ENCODE peak calls at places on chromosomes 13 and 19, in six cellular contexts. O is COR-L47; C is activated T-cell treated with anti-CD3 and anti-CD28 coated beads, Interleukin-2, amount 50 U/mL, for 48 hours; A is brain microvascular endothelial cell; N is neural crest cell; Q is T-helper 17 cell. V is an unnamed sample.

GRCh38 chr19:42216653-42217521 is 590 bp downstream of the DEDD2 start:
- DNase-seq in Q (no peak), C (peak), N (peak), A (peak), O (peak), V (peak)

GRCh38 chr19:54275951-54276350 is 5.0 kb downstream of the LILRB2 start:
- DNase-seq in N (no peak), O (no peak), Q (no peak), C (no peak), A (no peak), V (no peak)

GRCh38 chr13:42762251-42762650 is 19.1 kb upstream of the FAM216B start:
- DNase-seq in N (no peak), A (peak), O (no peak), C (no peak), Q (no peak), V (no peak)

GRCh38 chr13:33639158-33639557 is 178.8 kb upstream of the RFC3 start:
- DNase-seq in A (peak), C (no peak), Q (no peak), N (no peak), O (no peak), V (no peak)

GRCh38 chr13:51873837-51874236 is 12.1 kb downstream of the CCDC70 start:
- DNase-seq in C (no peak), N (no peak), Q (no peak), O (no peak), A (no peak), V (no peak)

GRCh38 chr19:55146648-55147218 is 2.3 kb downstream of the TNNT1 start:
- DNase-seq in C (no peak), A (no peak), O (peak), Q (no peak), N (no peak), V (peak)

GRCh38 chr19:3678188-3678587 is 22.1 kb downstream of the PIP5K1C start:
- DNase-seq in Q (no peak), A (no peak), O (no peak), N (no peak), C (no peak), V (no peak)

GRCh38 chr19:12792048-12792852 is 964 bp downstream of the JUNB start:
- DNase-seq in O (peak), A (no peak), N (peak), Q (peak), C (peak), V (no peak)

GRCh38 chr19:17026041-17026658 is 460 bp downstream of the CPAMD8 start:
- DNase-seq in A (no peak), O (no peak), C (no peak), N (no peak), Q (no peak), V (no peak)

GRCh38 chr13:66313408-66313807 is 916.7 kb downstream of the PCDH9 start:
- DNase-seq in O (no peak), Q (no peak), A (peak), C (no peak), N (no peak), V (no peak)

GRCh38 chr19:48745208-48745995 is 1.3 kb downstream of the IZUMO1 start:
- DNase-seq in O (peak), N (peak), C (peak), Q (peak), A (peak), V (no peak)

GRCh38 chr13:49953560-49953959 is 17.4 kb upstream of the SPRYD7 start:
- DNase-seq in Q (no peak), N (no peak), A (no peak), O (no peak), C (no peak), V (no peak)

GRCh38 chr13:65497265-65497664 is 1732.9 kb downstream of the PCDH9 start:
- DNase-seq in O (no peak), C (no peak), Q (no peak), N (no peak), A (peak), V (no peak)

GRCh38 chr19:52343548-52343947 is 7.5 kb downstream of the ZNF610 start:
- DNase-seq in C (peak), A (peak), O (peak), N (peak), Q (peak), V (peak)